ENCODE peak calls at places on chromosomes 3 and 15, in nine cellular contexts. Z is fibroblast of lung, P is NCI-H2081, L is DMS153, A is T-helper 1 cell, N is LHCN-M2, H is neural progenitor cell, U is AG08395, S is GM23248. J is an unnamed sample.
A peak's percentile ranks its signal among the peaks of the same experiment; 100 is the strongest.

GRCh38 chr3:151789853-151790463 is 24.0 kb upstream of the AADAC start:
- DNase-seq in N (no peak), A (no peak), H (no peak), P (no peak), Z (no peak), U (no peak), S (peak; percentile 35), L (no peak), J (no peak)

GRCh38 chr3:132624790-132625189 is 27.7 kb downstream of the ACKR4 start:
- DNase-seq in N (no peak), S (no peak), L (no peak), U (no peak), P (no peak), Z (no peak), H (peak; percentile 11), A (no peak), J (no peak)

GRCh38 chr15:62324382-62324781 is 159.3 kb upstream of the C2CD4B start:
- DNase-seq in A (no peak), L (no peak), H (no peak), N (no peak), Z (no peak), S (peak; percentile 22), U (peak; percentile 52), P (no peak), J (no peak)

GRCh38 chr15:57476533-57476975 is 100.2 kb downstream of the CGNL1 start:
- DNase-seq in H (no peak), L (no peak), P (no peak), U (peak; percentile 61), Z (peak; percentile 32), A (no peak), N (peak; percentile 67), S (peak; percentile 82), J (no peak)

GRCh38 chr15:32718822-32719716 is 1.3 kb downstream of the GREM1 start:
- DNase-seq in S (peak; percentile 75), A (no peak), H (peak; percentile 73), Z (peak; percentile 26), U (no peak), L (no peak), N (peak; percentile 58), P (no peak), J (no peak)

GRCh38 chr15:71282086-71282485 is 166.8 kb downstream of the THSD4 start:
- DNase-seq in S (peak; percentile 65), L (no peak), P (no peak), H (no peak), N (peak; percentile 70), U (peak; percentile 68), Z (peak; percentile 81), A (no peak), J (no peak)

GRCh38 chr3:71152892-71153265 is 430.6 kb downstream of the FOXP1 start:
- DNase-seq in L (peak; percentile 12), S (no peak), P (peak; percentile 52), U (no peak), Z (no peak), N (no peak), A (no peak), H (no peak), J (peak; percentile 77)

GRCh38 chr3:179451335-179452165 is at the start of gene GNB4:
- DNase-seq in S (peak; percentile 95), U (peak; percentile 84), L (peak; percentile 50), N (peak; percentile 83), Z (peak; percentile 84), P (peak; percentile 88), A (peak; percentile 23), H (peak; percentile 91), J (peak; percentile 91)

GRCh38 chr3:15892828-15893227 is 95.0 kb upstream of the ANKRD28 start:
- DNase-seq in P (no peak), Z (peak; percentile 28), L (no peak), A (no peak), N (peak; percentile 13), U (peak; percentile 8), S (peak; percentile 75), H (no peak), J (no peak)

GRCh38 chr3:107271787-107272387 is 105.4 kb upstream of the CCDC54 start:
- DNase-seq in N (peak; percentile 60), S (peak; percentile 82), U (peak; percentile 52), H (peak; percentile 36), Z (peak; percentile 70), A (no peak), L (peak; percentile 25), P (no peak), J (peak; percentile 47)

GRCh38 chr15:45249125-45249780 is 2.8 kb upstream of the SLC28A2 start:
- DNase-seq in H (no peak), N (no peak), P (no peak), Z (no peak), S (no peak), A (no peak), L (no peak), U (no peak), J (no peak)

GRCh38 chr3:47746264-47746663 is 35.4 kb downstream of the SMARCC1 start:
- DNase-seq in P (no peak), S (no peak), A (no peak), N (no peak), Z (no peak), L (no peak), U (no peak), H (no peak), J (no peak)

GRCh38 chr3:129442486-129442885 is 2.5 kb downstream of the IFT122 start:
- DNase-seq in U (no peak), S (no peak), N (no peak), Z (no peak), P (no peak), H (no peak), A (no peak), L (no peak), J (no peak)

GRCh38 chr3:123078101-123078500 is 11.3 kb downstream of the PDIA5 start:
- DNase-seq in N (no peak), U (no peak), S (no peak), Z (no peak), H (no peak), L (no peak), P (no peak), A (no peak), J (no peak)

GRCh38 chr3:65658398-65658797 is 380.3 kb downstream of the MAGI1 start:
- DNase-seq in P (no peak), S (no peak), N (no peak), H (no peak), Z (no peak), A (no peak), U (no peak), L (no peak), J (no peak)

GRCh38 chr3:172666181-172666872 is 44.5 kb downstream of the NCEH1 start:
- DNase-seq in Z (no peak), P (peak; percentile 19), L (no peak), A (no peak), U (no peak), H (no peak), S (peak; percentile 32), N (no peak), J (peak; percentile 37)

GRCh38 chr3:7917443-7918151 is 584.0 kb upstream of the LMCD1 start:
- DNase-seq in L (no peak), P (no peak), U (no peak), N (no peak), Z (no peak), H (no peak), S (no peak), A (no peak), J (no peak)

GRCh38 chr3:126149960-126150515 is 30.3 kb downstream of the ALDH1L1 start:
- DNase-seq in U (no peak), Z (no peak), A (no peak), S (no peak), L (no peak), H (no peak), P (no peak), N (no peak), J (no peak)

GRCh38 chr3:53688989-53689388 is 157.2 kb downstream of the CHDH start:
- DNase-seq in L (no peak), Z (no peak), A (no peak), S (no peak), U (no peak), H (no peak), P (no peak), N (no peak), J (no peak)

GRCh38 chr3:124486324-124486723 is 243.9 kb upstream of the UMPS start:
- DNase-seq in Z (peak; percentile 4), N (no peak), A (no peak), H (no peak), S (peak; percentile 13), P (no peak), U (no peak), L (no peak), J (no peak)

GRCh38 chr3:57755368-57756021 is 614 bp upstream of the SLMAP start:
- DNase-seq in Z (no peak), A (peak; percentile 22), U (peak; percentile 50), S (peak; percentile 78), N (peak; percentile 54), P (peak; percentile 54), L (peak; percentile 23), H (peak; percentile 76), J (peak; percentile 30)

GRCh38 chr15:62782100-62782791 is 260.3 kb upstream of the TPM1 start:
- DNase-seq in U (peak; percentile 78), H (peak; percentile 83), A (no peak), L (peak; percentile 17), S (peak; percentile 86), P (peak; percentile 58), Z (peak; percentile 89), N (peak; percentile 79), J (peak; percentile 72)

GRCh38 chr3:109563149-109563548 is 225.8 kb upstream of the DPPA4 start:
- DNase-seq in S (no peak), A (peak; percentile 4), Z (no peak), U (no peak), L (no peak), P (no peak), H (no peak), N (no peak), J (no peak)

GRCh38 chr15:95347846-95348245 is 982.7 kb upstream of the NR2F2 start:
- DNase-seq in P (no peak), A (no peak), Z (no peak), S (no peak), L (no peak), H (no peak), U (no peak), N (no peak), J (no peak)

GRCh38 chr3:177281292-177281942 is 84.1 kb upstream of the TBL1XR1 start:
- DNase-seq in N (no peak), S (no peak), U (no peak), H (no peak), P (peak; percentile 27), A (no peak), Z (no peak), L (no peak), J (no peak)

GRCh38 chr15:80662129-80662528 is 33.0 kb upstream of the ABHD17C start:
- DNase-seq in N (no peak), H (no peak), Z (no peak), U (no peak), A (no peak), P (no peak), S (peak; percentile 47), L (no peak), J (no peak)

GRCh38 chr3:35291837-35292236 is 347.5 kb upstream of the ARPP21 start:
- DNase-seq in S (no peak), P (no peak), H (no peak), A (no peak), N (peak; percentile 15), Z (no peak), U (no peak), L (no peak), J (no peak)

GRCh38 chr3:69319652-69320051 is 66.2 kb downstream of the FRMD4B start:
- DNase-seq in N (no peak), U (no peak), L (no peak), Z (no peak), P (no peak), H (no peak), S (no peak), A (no peak), J (no peak)

GRCh38 chr3:159091936-159092335 is 290.1 kb downstream of the MFSD1 start:
- DNase-seq in S (no peak), L (no peak), Z (no peak), A (no peak), P (no peak), N (no peak), H (no peak), U (no peak), J (no peak)

GRCh38 chr3:150737874-150738679 is 24.9 kb downstream of the SIAH2 start:
- DNase-seq in N (peak; percentile 65), P (no peak), Z (peak; percentile 41), U (peak; percentile 30), H (no peak), A (no peak), L (no peak), S (peak; percentile 65), J (no peak)

GRCh38 chr15:28113426-28114113 is 14.5 kb upstream of the OCA2 start:
- DNase-seq in Z (no peak), A (no peak), P (no peak), U (no peak), N (no peak), H (no peak), L (no peak), S (no peak), J (no peak)